ENCODE peak calls at places on chromosomes 7 and 10, in seven cellular contexts. One of them, this sample, is unnamed. For H3K4me1, the result is how much of the 10 kb centered on the place peaks cover.

GRCh38 chr7:2258661-2259365 is 16.8 kb downstream of the NUDT1 start:
- DNase-seq in spleen: peak
- DNase-seq in CD8-positive, alpha-beta T cell: peak
- DNase-seq in lower lobe of right lung: peak
- DNase-seq in stomach: no peak
- DNase-seq in cardiac muscle cell: no peak
- DNase-seq in testis: no peak
- DNase-seq in this sample: no peak

GRCh38 chr7:23863209-23863798 is 153.3 kb downstream of the STK31 start:
- DNase-seq in spleen: no peak
- DNase-seq in CD8-positive, alpha-beta T cell: no peak
- DNase-seq in lower lobe of right lung: no peak
- DNase-seq in stomach: no peak
- DNase-seq in cardiac muscle cell: peak
- DNase-seq in testis: no peak
- DNase-seq in this sample: peak

GRCh38 chr10:15188629-15189028 is 20.1 kb upstream of the NMT2 start:
- DNase-seq in spleen: no peak
- DNase-seq in CD8-positive, alpha-beta T cell: peak
- DNase-seq in lower lobe of right lung: no peak
- DNase-seq in stomach: no peak
- DNase-seq in cardiac muscle cell: no peak
- DNase-seq in testis: no peak
- DNase-seq in this sample: no peak

GRCh38 chr10:114967071-114967470 is 29.1 kb downstream of the TRUB1 start:
- DNase-seq in spleen: no peak
- DNase-seq in CD8-positive, alpha-beta T cell: no peak
- DNase-seq in lower lobe of right lung: no peak
- DNase-seq in stomach: no peak
- DNase-seq in cardiac muscle cell: no peak
- DNase-seq in testis: no peak
- DNase-seq in this sample: no peak

GRCh38 chr7:65746398-65746669 is 126.5 kb upstream of the VKORC1L1 start:
- DNase-seq in spleen: no peak
- DNase-seq in CD8-positive, alpha-beta T cell: no peak
- DNase-seq in lower lobe of right lung: no peak
- DNase-seq in stomach: no peak
- DNase-seq in cardiac muscle cell: no peak
- DNase-seq in testis: no peak
- DNase-seq in this sample: no peak

GRCh38 chr7:103752995-103753394 is 236.5 kb downstream of the RELN start:
- DNase-seq in spleen: no peak
- DNase-seq in CD8-positive, alpha-beta T cell: no peak
- DNase-seq in lower lobe of right lung: no peak
- DNase-seq in stomach: no peak
- DNase-seq in cardiac muscle cell: no peak
- DNase-seq in testis: no peak
- DNase-seq in this sample: no peak

GRCh38 chr7:1022801-1023465 is 21.4 kb upstream of the GPR146 start:
- DNase-seq in spleen: peak
- DNase-seq in CD8-positive, alpha-beta T cell: no peak
- DNase-seq in lower lobe of right lung: no peak
- DNase-seq in stomach: no peak
- DNase-seq in cardiac muscle cell: no peak
- DNase-seq in testis: no peak
- DNase-seq in this sample: no peak

GRCh38 chr10:77371848-77372247 is 265.8 kb downstream of the KCNMA1 start:
- DNase-seq in spleen: no peak
- DNase-seq in CD8-positive, alpha-beta T cell: no peak
- DNase-seq in lower lobe of right lung: no peak
- DNase-seq in stomach: no peak
- DNase-seq in cardiac muscle cell: no peak
- DNase-seq in testis: no peak
- DNase-seq in this sample: no peak

GRCh38 chr7:114026486-114027089 is 107.8 kb upstream of the PPP1R3A start:
- DNase-seq in spleen: no peak
- DNase-seq in CD8-positive, alpha-beta T cell: no peak
- DNase-seq in lower lobe of right lung: no peak
- DNase-seq in stomach: no peak
- DNase-seq in cardiac muscle cell: peak
- DNase-seq in testis: no peak
- DNase-seq in this sample: peak

GRCh38 chr10:99870051-99870730 is 87.8 kb downstream of the ABCC2 start:
- DNase-seq in spleen: no peak
- DNase-seq in CD8-positive, alpha-beta T cell: peak
- DNase-seq in lower lobe of right lung: no peak
- DNase-seq in stomach: no peak
- DNase-seq in cardiac muscle cell: no peak
- DNase-seq in testis: no peak
- DNase-seq in this sample: no peak

GRCh38 chr10:14548474-14548873 is 217.8 kb upstream of the FRMD4A start:
- DNase-seq in spleen: no peak
- DNase-seq in CD8-positive, alpha-beta T cell: no peak
- DNase-seq in lower lobe of right lung: no peak
- DNase-seq in stomach: no peak
- DNase-seq in cardiac muscle cell: no peak
- DNase-seq in testis: peak
- DNase-seq in this sample: no peak

GRCh38 chr7:139681463-139681755 is 96.4 kb downstream of the HIPK2 start:
- DNase-seq in spleen: no peak
- DNase-seq in CD8-positive, alpha-beta T cell: no peak
- DNase-seq in lower lobe of right lung: no peak
- DNase-seq in stomach: no peak
- DNase-seq in cardiac muscle cell: no peak
- DNase-seq in testis: no peak
- DNase-seq in this sample: no peak

GRCh38 chr10:114492351-114493037 is 88.2 kb upstream of the AFAP1L2 start:
- DNase-seq in spleen: no peak
- DNase-seq in CD8-positive, alpha-beta T cell: no peak
- DNase-seq in lower lobe of right lung: no peak
- DNase-seq in stomach: no peak
- DNase-seq in cardiac muscle cell: no peak
- DNase-seq in testis: no peak
- DNase-seq in this sample: no peak

GRCh38 chr7:31373337-31374289 is 33.1 kb upstream of the NEUROD6 start:
- DNase-seq in spleen: no peak
- DNase-seq in CD8-positive, alpha-beta T cell: no peak
- DNase-seq in lower lobe of right lung: no peak
- DNase-seq in stomach: peak
- DNase-seq in cardiac muscle cell: peak
- DNase-seq in testis: peak
- DNase-seq in this sample: peak

GRCh38 chr10:61901829-61902447 is 439 bp downstream of the ARID5B start:
- DNase-seq in spleen: no peak
- DNase-seq in CD8-positive, alpha-beta T cell: no peak
- DNase-seq in lower lobe of right lung: no peak
- DNase-seq in stomach: no peak
- DNase-seq in cardiac muscle cell: peak
- DNase-seq in testis: peak
- DNase-seq in this sample: no peak

GRCh38 chr10:25522294-25522693 is 347.5 kb downstream of the GPR158 start:
- DNase-seq in spleen: no peak
- DNase-seq in CD8-positive, alpha-beta T cell: no peak
- DNase-seq in lower lobe of right lung: no peak
- DNase-seq in stomach: no peak
- DNase-seq in cardiac muscle cell: no peak
- DNase-seq in testis: no peak
- DNase-seq in this sample: no peak
- H3K27ac ChIP-seq in spleen: no peak
- H3K27ac ChIP-seq in CD8-positive, alpha-beta T cell: no peak
- H3K27ac ChIP-seq in lower lobe of right lung: no peak
- H3K27ac ChIP-seq in stomach: no peak
- H3K27ac ChIP-seq in cardiac muscle cell: no peak
- H3K27ac ChIP-seq in testis: no peak
- H3K27ac ChIP-seq in this sample: no peak

GRCh38 chr10:22629126-22629525 is 85.3 kb downstream of the PIP4K2A start:
- DNase-seq in spleen: no peak
- DNase-seq in CD8-positive, alpha-beta T cell: no peak
- DNase-seq in lower lobe of right lung: no peak
- DNase-seq in stomach: no peak
- DNase-seq in cardiac muscle cell: no peak
- DNase-seq in testis: no peak
- DNase-seq in this sample: no peak
- H3K4me1 ChIP-seq in spleen: half or more
- H3K4me1 ChIP-seq in CD8-positive, alpha-beta T cell: half or more
- H3K4me1 ChIP-seq in lower lobe of right lung: half or more
- H3K4me1 ChIP-seq in stomach: under half
- H3K4me1 ChIP-seq in cardiac muscle cell: under half
- H3K4me1 ChIP-seq in testis: under half
- H3K4me1 ChIP-seq in this sample: under half

GRCh38 chr10:102437515-102437914 is 5.1 kb upstream of the CUEDC2 start:
- DNase-seq in spleen: no peak
- DNase-seq in CD8-positive, alpha-beta T cell: no peak
- DNase-seq in lower lobe of right lung: no peak
- DNase-seq in stomach: no peak
- DNase-seq in cardiac muscle cell: no peak
- DNase-seq in testis: no peak
- DNase-seq in this sample: no peak
- H3K4me3 ChIP-seq in spleen: no peak
- H3K4me3 ChIP-seq in CD8-positive, alpha-beta T cell: no peak
- H3K4me3 ChIP-seq in lower lobe of right lung: peak
- H3K4me3 ChIP-seq in stomach: no peak
- H3K4me3 ChIP-seq in cardiac muscle cell: no peak
- H3K4me3 ChIP-seq in testis: no peak
- H3K4me3 ChIP-seq in this sample: no peak

DNA sequence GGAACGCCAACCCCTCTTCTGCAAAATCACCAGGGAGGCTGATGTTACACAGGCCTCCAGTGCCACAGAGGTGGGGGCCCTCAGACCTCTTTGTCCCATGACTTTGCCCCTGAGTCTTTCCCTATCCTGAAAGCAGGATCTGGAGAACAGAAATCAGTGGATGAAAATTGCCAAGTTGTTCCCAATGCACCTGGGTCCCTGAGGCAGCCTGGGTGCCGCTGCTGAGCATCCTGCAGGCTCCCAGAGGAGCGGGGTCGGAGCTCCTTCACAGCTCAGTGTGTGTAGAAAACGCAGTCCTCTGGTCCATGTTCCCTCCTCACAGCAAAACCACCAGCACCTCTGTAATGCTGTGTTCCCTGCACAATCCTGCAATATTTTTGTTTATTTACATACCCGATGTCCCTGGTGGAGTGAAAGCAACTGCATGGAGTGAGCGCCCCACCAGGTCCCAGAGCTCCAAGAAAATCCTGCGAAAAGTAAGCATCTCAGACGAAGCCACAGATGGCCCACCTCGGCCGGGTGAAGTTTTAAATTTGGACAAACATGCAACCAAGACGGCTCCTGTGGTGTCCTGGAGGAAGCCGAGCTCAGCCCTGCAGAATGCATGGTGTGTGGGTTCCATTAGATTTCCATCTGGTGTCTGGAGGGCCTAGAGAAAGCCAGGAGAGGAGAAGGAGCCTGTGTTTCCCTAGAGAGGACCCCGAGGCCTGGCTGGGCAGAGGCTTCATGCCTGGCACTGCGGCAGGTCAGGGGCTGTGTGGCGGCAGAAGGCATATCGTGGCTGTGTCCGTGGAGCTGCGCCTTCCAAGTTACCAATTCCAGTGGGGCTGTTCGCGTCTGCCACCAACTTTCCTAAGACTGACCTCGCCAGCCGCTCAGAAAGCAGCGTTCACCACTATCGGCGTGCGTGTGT is 235.2 kb downstream of the WDR37 start:
- DNase-seq in spleen: no peak
- DNase-seq in CD8-positive, alpha-beta T cell: no peak
- DNase-seq in lower lobe of right lung: no peak
- DNase-seq in stomach: no peak
- DNase-seq in cardiac muscle cell: no peak
- DNase-seq in testis: peak
- DNase-seq in this sample: no peak
- H3K27ac ChIP-seq in spleen: no peak
- H3K27ac ChIP-seq in CD8-positive, alpha-beta T cell: no peak
- H3K27ac ChIP-seq in lower lobe of right lung: no peak
- H3K27ac ChIP-seq in stomach: no peak
- H3K27ac ChIP-seq in cardiac muscle cell: no peak
- H3K27ac ChIP-seq in testis: no peak
- H3K27ac ChIP-seq in this sample: no peak

GRCh38 chr7:22559829-22560489 is 60.0 kb upstream of the STEAP1B start:
- DNase-seq in spleen: no peak
- DNase-seq in CD8-positive, alpha-beta T cell: peak
- DNase-seq in lower lobe of right lung: peak
- DNase-seq in stomach: peak
- DNase-seq in cardiac muscle cell: peak
- DNase-seq in testis: peak
- DNase-seq in this sample: peak
- H3K4me1 ChIP-seq in spleen: half or more
- H3K4me1 ChIP-seq in CD8-positive, alpha-beta T cell: under half
- H3K4me1 ChIP-seq in lower lobe of right lung: half or more
- H3K4me1 ChIP-seq in stomach: under half
- H3K4me1 ChIP-seq in cardiac muscle cell: under half
- H3K4me1 ChIP-seq in testis: under half
- H3K4me1 ChIP-seq in this sample: under half

DNA sequence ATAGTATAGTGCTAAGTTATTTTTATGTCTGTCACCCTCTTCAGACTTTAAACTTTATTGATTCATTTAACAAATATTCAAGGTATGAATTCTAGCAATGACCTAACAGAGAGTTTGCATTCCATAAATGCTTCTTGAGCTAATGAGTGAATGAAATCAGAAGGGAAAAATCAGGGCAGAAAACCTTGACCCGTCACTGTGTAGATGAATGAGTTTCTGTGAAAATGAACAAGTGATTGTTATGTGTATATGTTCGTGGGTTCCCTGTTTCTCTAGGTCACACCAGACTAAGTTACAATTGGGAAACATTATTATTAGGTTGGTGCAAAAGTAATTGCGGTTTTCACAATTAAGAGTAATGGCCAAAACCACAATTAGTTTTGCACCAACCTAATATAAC is 30.1 kb downstream of the APBB1IP start:
- DNase-seq in spleen: no peak
- DNase-seq in CD8-positive, alpha-beta T cell: no peak
- DNase-seq in lower lobe of right lung: no peak
- DNase-seq in stomach: no peak
- DNase-seq in cardiac muscle cell: no peak
- DNase-seq in testis: no peak
- DNase-seq in this sample: no peak
- H3K4me3 ChIP-seq in spleen: no peak
- H3K4me3 ChIP-seq in CD8-positive, alpha-beta T cell: peak
- H3K4me3 ChIP-seq in lower lobe of right lung: no peak
- H3K4me3 ChIP-seq in stomach: no peak
- H3K4me3 ChIP-seq in cardiac muscle cell: no peak
- H3K4me3 ChIP-seq in testis: no peak
- H3K4me3 ChIP-seq in this sample: no peak

This sample was measured in iPS DF 6.9.